ENCODE peak calls at places on chromosomes 2 and 18, in ten cellular contexts. One of them, this sample, is unnamed.

GRCh38 chr2:223219872-223220621 is 168.1 kb downstream of the KCNE4 start:
- DNase-seq in B cell: no peak
- DNase-seq in K562: no peak
- DNase-seq in fibroblast of mammary gland: no peak
- DNase-seq in tibial artery: no peak
- DNase-seq in epithelial cell of esophagus: no peak
- DNase-seq in sigmoid colon: no peak
- DNase-seq in CD4-positive, alpha-beta T cell: no peak
- DNase-seq in neural crest cell: no peak
- DNase-seq in cardiac muscle cell: no peak
- DNase-seq in this sample: no peak

GRCh38 chr2:118841828-118842461 is 5.5 kb downstream of the EN1 start:
- DNase-seq in B cell: peak; percentile 55
- DNase-seq in K562: no peak
- DNase-seq in fibroblast of mammary gland: no peak
- DNase-seq in tibial artery: no peak
- DNase-seq in epithelial cell of esophagus: no peak
- DNase-seq in sigmoid colon: no peak
- DNase-seq in CD4-positive, alpha-beta T cell: no peak
- DNase-seq in neural crest cell: peak; percentile 26
- DNase-seq in cardiac muscle cell: no peak
- DNase-seq in this sample: peak; percentile 43

GRCh38 chr18:22667616-22668422 is 250.1 kb upstream of the CTAGE1 start:
- DNase-seq in B cell: no peak
- DNase-seq in K562: peak; percentile 88
- DNase-seq in fibroblast of mammary gland: peak; percentile 92
- DNase-seq in tibial artery: no peak
- DNase-seq in epithelial cell of esophagus: peak; percentile 54
- DNase-seq in sigmoid colon: no peak
- DNase-seq in CD4-positive, alpha-beta T cell: no peak
- DNase-seq in neural crest cell: no peak
- DNase-seq in cardiac muscle cell: peak; percentile 89
- DNase-seq in this sample: no peak

GRCh38 chr2:64627860-64628841 is 25.6 kb downstream of the SERTAD2 start:
- DNase-seq in B cell: no peak
- DNase-seq in K562: no peak
- DNase-seq in fibroblast of mammary gland: no peak
- DNase-seq in tibial artery: no peak
- DNase-seq in epithelial cell of esophagus: no peak
- DNase-seq in sigmoid colon: peak; percentile 18
- DNase-seq in CD4-positive, alpha-beta T cell: no peak
- DNase-seq in neural crest cell: no peak
- DNase-seq in cardiac muscle cell: no peak
- DNase-seq in this sample: no peak

GRCh38 chr2:109736177-109736827 is 57.8 kb upstream of the RGPD5 start:
- DNase-seq in B cell: no peak
- DNase-seq in K562: peak; percentile 16
- DNase-seq in fibroblast of mammary gland: peak; percentile 68
- DNase-seq in tibial artery: peak; percentile 67
- DNase-seq in epithelial cell of esophagus: peak; percentile 59
- DNase-seq in sigmoid colon: peak; percentile 80
- DNase-seq in CD4-positive, alpha-beta T cell: no peak
- DNase-seq in neural crest cell: peak; percentile 56
- DNase-seq in cardiac muscle cell: peak; percentile 80
- DNase-seq in this sample: peak; percentile 43

GRCh38 chr2:123913266-123913810 is 111.7 kb upstream of the CNTNAP5 start:
- DNase-seq in B cell: no peak
- DNase-seq in K562: no peak
- DNase-seq in fibroblast of mammary gland: no peak
- DNase-seq in tibial artery: no peak
- DNase-seq in epithelial cell of esophagus: no peak
- DNase-seq in sigmoid colon: no peak
- DNase-seq in CD4-positive, alpha-beta T cell: no peak
- DNase-seq in neural crest cell: no peak
- DNase-seq in cardiac muscle cell: no peak
- DNase-seq in this sample: no peak

GRCh38 chr2:2590141-2590540 is 259.1 kb upstream of the MYT1L start:
- DNase-seq in B cell: no peak
- DNase-seq in K562: no peak
- DNase-seq in fibroblast of mammary gland: no peak
- DNase-seq in tibial artery: no peak
- DNase-seq in epithelial cell of esophagus: no peak
- DNase-seq in sigmoid colon: no peak
- DNase-seq in CD4-positive, alpha-beta T cell: no peak
- DNase-seq in neural crest cell: no peak
- DNase-seq in cardiac muscle cell: no peak
- DNase-seq in this sample: no peak

GRCh38 chr2:30323499-30323898 is 92.2 kb downstream of the LBH start:
- DNase-seq in B cell: no peak
- DNase-seq in K562: no peak
- DNase-seq in fibroblast of mammary gland: no peak
- DNase-seq in tibial artery: no peak
- DNase-seq in epithelial cell of esophagus: no peak
- DNase-seq in sigmoid colon: no peak
- DNase-seq in CD4-positive, alpha-beta T cell: no peak
- DNase-seq in neural crest cell: no peak
- DNase-seq in cardiac muscle cell: no peak
- DNase-seq in this sample: no peak

GRCh38 chr2:44291281-44292248 is 16.3 kb downstream of the SLC3A1 start:
- DNase-seq in B cell: no peak
- DNase-seq in K562: peak; percentile 28
- DNase-seq in fibroblast of mammary gland: peak; percentile 79
- DNase-seq in tibial artery: peak; percentile 38
- DNase-seq in epithelial cell of esophagus: peak; percentile 90
- DNase-seq in sigmoid colon: no peak
- DNase-seq in CD4-positive, alpha-beta T cell: no peak
- DNase-seq in neural crest cell: no peak
- DNase-seq in cardiac muscle cell: peak; percentile 73
- DNase-seq in this sample: peak; percentile 20

GRCh38 chr2:69742170-69742952 is 427 bp downstream of the ANXA4 start:
- DNase-seq in B cell: no peak
- DNase-seq in K562: no peak
- DNase-seq in fibroblast of mammary gland: no peak
- DNase-seq in tibial artery: peak; percentile 48
- DNase-seq in epithelial cell of esophagus: peak; percentile 13
- DNase-seq in sigmoid colon: peak; percentile 68
- DNase-seq in CD4-positive, alpha-beta T cell: no peak
- DNase-seq in neural crest cell: no peak
- DNase-seq in cardiac muscle cell: peak; percentile 21
- DNase-seq in this sample: no peak

GRCh38 chr2:234961784-234962183 is 10.0 kb downstream of the SH3BP4 start:
- DNase-seq in B cell: no peak
- DNase-seq in K562: no peak
- DNase-seq in fibroblast of mammary gland: no peak
- DNase-seq in tibial artery: no peak
- DNase-seq in epithelial cell of esophagus: no peak
- DNase-seq in sigmoid colon: no peak
- DNase-seq in CD4-positive, alpha-beta T cell: no peak
- DNase-seq in neural crest cell: no peak
- DNase-seq in cardiac muscle cell: no peak
- DNase-seq in this sample: no peak

GRCh38 chr2:65351234-65351947 is 81.0 kb downstream of the SPRED2 start:
- DNase-seq in B cell: no peak
- DNase-seq in K562: peak; percentile 46
- DNase-seq in fibroblast of mammary gland: no peak
- DNase-seq in tibial artery: peak; percentile 30
- DNase-seq in epithelial cell of esophagus: no peak
- DNase-seq in sigmoid colon: no peak
- DNase-seq in CD4-positive, alpha-beta T cell: no peak
- DNase-seq in neural crest cell: no peak
- DNase-seq in cardiac muscle cell: peak; percentile 66
- DNase-seq in this sample: no peak

GRCh38 chr18:35334821-35335220 is 9.4 kb downstream of the ZNF24 start:
- DNase-seq in B cell: no peak
- DNase-seq in K562: no peak
- DNase-seq in fibroblast of mammary gland: peak; percentile 42
- DNase-seq in tibial artery: no peak
- DNase-seq in epithelial cell of esophagus: peak; percentile 72
- DNase-seq in sigmoid colon: no peak
- DNase-seq in CD4-positive, alpha-beta T cell: no peak
- DNase-seq in neural crest cell: no peak
- DNase-seq in cardiac muscle cell: peak; percentile 30
- DNase-seq in this sample: no peak

GRCh38 chr2:42844901-42845685 is 52.7 kb upstream of the HAAO start:
- DNase-seq in B cell: no peak
- DNase-seq in K562: no peak
- DNase-seq in fibroblast of mammary gland: peak; percentile 86
- DNase-seq in tibial artery: no peak
- DNase-seq in epithelial cell of esophagus: peak; percentile 58
- DNase-seq in sigmoid colon: peak; percentile 89
- DNase-seq in CD4-positive, alpha-beta T cell: no peak
- DNase-seq in neural crest cell: no peak
- DNase-seq in cardiac muscle cell: no peak
- DNase-seq in this sample: no peak

GRCh38 chr2:70708376-70709199 is 59.4 kb downstream of the ADD2 start:
- DNase-seq in B cell: no peak
- DNase-seq in K562: no peak
- DNase-seq in fibroblast of mammary gland: peak; percentile 47
- DNase-seq in tibial artery: no peak
- DNase-seq in epithelial cell of esophagus: no peak
- DNase-seq in sigmoid colon: no peak
- DNase-seq in CD4-positive, alpha-beta T cell: no peak
- DNase-seq in neural crest cell: no peak
- DNase-seq in cardiac muscle cell: peak; percentile 37
- DNase-seq in this sample: no peak

GRCh38 chr2:157105372-157105771 is 152.1 kb upstream of the GALNT5 start:
- DNase-seq in B cell: no peak
- DNase-seq in K562: no peak
- DNase-seq in fibroblast of mammary gland: no peak
- DNase-seq in tibial artery: no peak
- DNase-seq in epithelial cell of esophagus: no peak
- DNase-seq in sigmoid colon: no peak
- DNase-seq in CD4-positive, alpha-beta T cell: no peak
- DNase-seq in neural crest cell: no peak
- DNase-seq in cardiac muscle cell: no peak
- DNase-seq in this sample: no peak

GRCh38 chr2:157106950-157107349 is 150.6 kb upstream of the GALNT5 start:
- DNase-seq in B cell: no peak
- DNase-seq in K562: no peak
- DNase-seq in fibroblast of mammary gland: no peak
- DNase-seq in tibial artery: no peak
- DNase-seq in epithelial cell of esophagus: no peak
- DNase-seq in sigmoid colon: no peak
- DNase-seq in CD4-positive, alpha-beta T cell: no peak
- DNase-seq in neural crest cell: no peak
- DNase-seq in cardiac muscle cell: peak; percentile 14
- DNase-seq in this sample: no peak

GRCh38 chr2:157107877-157108276 is 149.6 kb upstream of the GALNT5 start:
- DNase-seq in B cell: no peak
- DNase-seq in K562: no peak
- DNase-seq in fibroblast of mammary gland: peak; percentile 59
- DNase-seq in tibial artery: no peak
- DNase-seq in epithelial cell of esophagus: peak; percentile 90
- DNase-seq in sigmoid colon: no peak
- DNase-seq in CD4-positive, alpha-beta T cell: no peak
- DNase-seq in neural crest cell: no peak
- DNase-seq in cardiac muscle cell: peak; percentile 21
- DNase-seq in this sample: no peak

GRCh38 chr2:157107460-157107859 is 150.0 kb upstream of the GALNT5 start:
- DNase-seq in B cell: no peak
- DNase-seq in K562: no peak
- DNase-seq in fibroblast of mammary gland: no peak
- DNase-seq in tibial artery: no peak
- DNase-seq in epithelial cell of esophagus: no peak
- DNase-seq in sigmoid colon: no peak
- DNase-seq in CD4-positive, alpha-beta T cell: no peak
- DNase-seq in neural crest cell: no peak
- DNase-seq in cardiac muscle cell: no peak
- DNase-seq in this sample: no peak
- TF ChIP-seq CTCF in B cell: no peak
- TF ChIP-seq CTCF in K562: no peak
- TF ChIP-seq CTCF in fibroblast of mammary gland: no peak
- TF ChIP-seq CTCF in tibial artery: no peak
- TF ChIP-seq CTCF in epithelial cell of esophagus: no peak
- TF ChIP-seq CTCF in sigmoid colon: no peak
- TF ChIP-seq CTCF in CD4-positive, alpha-beta T cell: no peak
- TF ChIP-seq CTCF in neural crest cell: no peak
- TF ChIP-seq CTCF in cardiac muscle cell: no peak
- TF ChIP-seq CTCF in this sample: no peak

DNA sequence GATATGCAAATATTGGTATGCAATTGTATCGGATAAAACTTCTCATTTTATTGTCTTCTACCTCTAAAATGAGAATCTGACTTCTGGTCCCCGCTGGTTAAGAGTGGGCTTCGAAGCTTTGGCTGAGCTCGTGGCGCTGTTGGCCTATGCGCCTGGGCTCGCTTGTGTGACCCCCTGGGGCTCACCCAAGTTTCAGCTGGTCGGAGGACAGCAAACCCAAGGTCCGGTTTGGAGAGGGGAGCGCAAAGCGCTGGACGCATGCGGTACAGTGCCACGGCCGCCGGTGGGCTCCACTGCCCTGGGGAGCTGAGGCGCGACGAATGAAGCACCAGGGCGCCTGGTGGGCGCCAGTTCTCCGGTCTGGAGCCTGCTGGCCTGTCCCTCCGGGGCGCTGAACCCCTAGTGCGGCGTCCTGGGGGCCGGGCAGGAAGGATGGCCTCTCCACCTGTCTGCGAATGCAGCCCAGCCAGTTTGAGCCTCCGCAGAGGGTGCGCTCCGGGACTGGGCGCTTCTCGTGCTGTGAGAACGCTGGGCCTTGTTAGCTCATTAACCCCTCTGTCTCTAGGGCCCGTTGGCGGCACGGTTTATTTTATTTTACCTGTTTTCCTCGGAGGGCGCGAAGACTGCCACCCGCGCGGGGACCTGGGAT is 10.3 kb downstream of the MEIS1 start:
- DNase-seq in B cell: no peak
- DNase-seq in K562: no peak
- DNase-seq in fibroblast of mammary gland: peak; percentile 64
- DNase-seq in tibial artery: no peak
- DNase-seq in epithelial cell of esophagus: peak; percentile 47
- DNase-seq in sigmoid colon: peak; percentile 70
- DNase-seq in CD4-positive, alpha-beta T cell: no peak
- DNase-seq in neural crest cell: no peak
- DNase-seq in cardiac muscle cell: no peak
- DNase-seq in this sample: peak; percentile 63
- TF ChIP-seq CTCF in B cell: no peak
- TF ChIP-seq CTCF in K562: no peak
- TF ChIP-seq CTCF in fibroblast of mammary gland: peak; percentile 17
- TF ChIP-seq CTCF in tibial artery: no peak
- TF ChIP-seq CTCF in epithelial cell of esophagus: peak; percentile 3
- TF ChIP-seq CTCF in sigmoid colon: peak; percentile 15
- TF ChIP-seq CTCF in CD4-positive, alpha-beta T cell: no peak
- TF ChIP-seq CTCF in neural crest cell: peak; percentile 41
- TF ChIP-seq CTCF in cardiac muscle cell: no peak
- TF ChIP-seq CTCF in this sample: peak; percentile 18

GRCh38 chr2:238771193-238771592 is 76.7 kb upstream of the TWIST2 start:
- DNase-seq in B cell: no peak
- DNase-seq in K562: peak; percentile 11
- DNase-seq in fibroblast of mammary gland: peak; percentile 79
- DNase-seq in tibial artery: no peak
- DNase-seq in epithelial cell of esophagus: no peak
- DNase-seq in sigmoid colon: no peak
- DNase-seq in CD4-positive, alpha-beta T cell: no peak
- DNase-seq in neural crest cell: no peak
- DNase-seq in cardiac muscle cell: peak; percentile 49
- DNase-seq in this sample: no peak
- TF ChIP-seq CTCF in B cell: no peak
- TF ChIP-seq CTCF in K562: no peak
- TF ChIP-seq CTCF in fibroblast of mammary gland: peak; percentile 52
- TF ChIP-seq CTCF in tibial artery: no peak
- TF ChIP-seq CTCF in epithelial cell of esophagus: no peak
- TF ChIP-seq CTCF in sigmoid colon: no peak
- TF ChIP-seq CTCF in CD4-positive, alpha-beta T cell: no peak
- TF ChIP-seq CTCF in neural crest cell: peak; percentile 44
- TF ChIP-seq CTCF in cardiac muscle cell: peak; percentile 42
- TF ChIP-seq CTCF in this sample: peak; percentile 24

GRCh38 chr18:39841133-39842041 is 2113.6 kb upstream of the PIK3C3 start:
- DNase-seq in B cell: no peak
- DNase-seq in K562: no peak
- DNase-seq in fibroblast of mammary gland: peak; percentile 78
- DNase-seq in tibial artery: no peak
- DNase-seq in epithelial cell of esophagus: peak; percentile 74
- DNase-seq in sigmoid colon: peak; percentile 78
- DNase-seq in CD4-positive, alpha-beta T cell: no peak
- DNase-seq in neural crest cell: peak; percentile 59
- DNase-seq in cardiac muscle cell: peak; percentile 84
- DNase-seq in this sample: peak; percentile 74
- TF ChIP-seq CTCF in B cell: no peak
- TF ChIP-seq CTCF in K562: no peak
- TF ChIP-seq CTCF in fibroblast of mammary gland: peak; percentile 47
- TF ChIP-seq CTCF in tibial artery: no peak
- TF ChIP-seq CTCF in epithelial cell of esophagus: peak; percentile 56
- TF ChIP-seq CTCF in sigmoid colon: no peak
- TF ChIP-seq CTCF in CD4-positive, alpha-beta T cell: no peak
- TF ChIP-seq CTCF in neural crest cell: peak; percentile 61
- TF ChIP-seq CTCF in cardiac muscle cell: peak; percentile 55
- TF ChIP-seq CTCF in this sample: peak; percentile 45

This sample was measured in nephron progenitor cell.